ENCODE peak calls at places on chromosomes 5 and 9, in four cellular contexts. S, W, O and J are unnamed samples.

GRCh38 chr5:153159611-153160010 is 330.9 kb upstream of the GRIA1 start:
- DNase-seq in S (no peak), O (no peak), W (no peak), J (no peak)

GRCh38 chr5:34001231-34001935 is 6.5 kb downstream of the AMACR start:
- DNase-seq in W (no peak), S (no peak), O (peak), J (no peak)

GRCh38 chr9:14307989-14308750 is 5.8 kb downstream of the NFIB start:
- DNase-seq in S (no peak), O (no peak), W (no peak), J (no peak)

GRCh38 chr9:135590486-135591079 is 29.0 kb downstream of the PAEP start:
- DNase-seq in O (no peak), S (no peak), W (no peak), J (no peak)

GRCh38 chr9:129650680-129651235 is 8.8 kb upstream of the ASB6 start:
- DNase-seq in O (no peak), W (no peak), S (no peak), J (no peak)

GRCh38 chr5:98934581-98934980 is 5.8 kb upstream of the CHD1 start:
- DNase-seq in S (no peak), W (no peak), O (no peak), J (no peak)

GRCh38 chr5:143929486-143929885 is 117.5 kb downstream of the HMHB1 start:
- DNase-seq in O (no peak), W (no peak), S (no peak), J (no peak)

GRCh38 chr5:111741270-111741669 is 15.7 kb downstream of the NREP start:
- DNase-seq in S (no peak), O (no peak), W (no peak), J (no peak)

GRCh38 chr9:126482361-126483044 is 131.2 kb upstream of the LMX1B start:
- DNase-seq in O (no peak), S (peak), W (no peak), J (no peak)

GRCh38 chr5:1075931-1076330 is 35.9 kb downstream of the SLC12A7 start:
- DNase-seq in W (no peak), O (no peak), S (no peak), J (no peak)

GRCh38 chr9:127835930-127836586 is 18.4 kb downstream of the ENG start:
- DNase-seq in O (no peak), S (no peak), W (no peak), J (no peak)

GRCh38 chr5:122576266-122577016 is 198.4 kb upstream of the SNX2 start:
- DNase-seq in O (no peak), W (no peak), S (no peak), J (no peak)

GRCh38 chr9:83449166-83449565 is 89.0 kb downstream of the FRMD3 start:
- DNase-seq in O (no peak), S (no peak), W (no peak), J (no peak)

GRCh38 chr5:34690898-34691297 is 34.8 kb downstream of the RAI14 start:
- DNase-seq in S (no peak), W (no peak), O (no peak), J (no peak)

GRCh38 chr5:172872997-172873491 is 39.0 kb downstream of the ERGIC1 start:
- DNase-seq in S (no peak), O (no peak), W (no peak), J (no peak)

DNA sequence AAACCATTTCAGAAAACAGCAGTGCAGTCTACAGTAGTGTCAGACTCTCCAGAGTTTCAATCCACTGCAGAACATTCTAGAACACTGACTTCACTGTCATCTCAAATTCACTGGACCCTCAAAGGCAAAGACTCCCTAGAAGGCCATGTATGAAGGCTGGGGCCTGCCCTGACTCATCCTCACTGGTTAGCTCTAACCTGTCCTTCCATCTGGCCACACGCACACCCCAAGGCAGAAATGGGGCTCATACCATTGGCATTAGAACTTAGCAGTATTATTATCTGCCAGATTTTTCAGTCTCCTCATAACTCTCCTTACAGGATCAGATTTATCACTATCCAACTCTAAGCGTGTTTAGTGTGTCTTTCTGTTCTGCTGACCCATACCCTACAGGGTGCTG is 20.4 kb downstream of the S1PR3 start:
- DNase-seq in S (no peak), O (no peak), W (no peak), J (no peak)
- TF ChIP-seq ETV6 in S (no peak), O (no peak), W (no peak), J (no peak)

DNA sequence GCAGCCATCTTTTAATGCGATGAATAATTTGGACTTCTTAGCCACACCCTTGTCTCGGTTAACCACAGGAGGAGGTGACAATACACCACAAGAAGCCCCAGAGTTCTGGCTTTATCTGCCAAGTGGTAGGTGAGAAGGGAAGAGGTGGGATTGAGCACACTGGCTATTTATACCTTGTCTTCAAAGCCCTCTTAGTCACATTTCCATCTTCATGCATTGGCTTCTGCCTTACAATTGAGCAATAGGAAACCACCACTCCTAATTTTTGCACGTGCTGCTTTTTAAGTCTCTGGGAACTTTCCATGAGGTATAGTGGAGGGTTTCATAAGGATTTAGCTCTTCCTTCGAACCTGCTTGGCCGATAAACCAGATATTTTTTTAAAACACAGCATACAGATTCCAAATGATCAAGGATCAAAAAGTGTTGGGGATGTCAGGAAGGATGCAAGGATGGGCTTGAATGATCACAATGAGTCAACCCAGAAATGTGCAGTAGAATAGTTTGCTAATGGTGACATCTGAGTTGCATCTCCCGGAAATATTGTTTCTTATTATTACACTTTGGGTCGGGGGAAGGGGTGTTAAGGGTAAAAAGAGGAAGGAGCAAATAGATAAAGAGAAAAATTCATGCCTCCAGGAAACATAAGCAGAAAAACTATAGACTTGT is 25.5 kb downstream of the PLAC8L1 start:
- DNase-seq in O (no peak), W (peak), S (no peak), J (no peak)
- TF ChIP-seq ETV6 in O (no peak), W (no peak), S (no peak), J (no peak)

DNA sequence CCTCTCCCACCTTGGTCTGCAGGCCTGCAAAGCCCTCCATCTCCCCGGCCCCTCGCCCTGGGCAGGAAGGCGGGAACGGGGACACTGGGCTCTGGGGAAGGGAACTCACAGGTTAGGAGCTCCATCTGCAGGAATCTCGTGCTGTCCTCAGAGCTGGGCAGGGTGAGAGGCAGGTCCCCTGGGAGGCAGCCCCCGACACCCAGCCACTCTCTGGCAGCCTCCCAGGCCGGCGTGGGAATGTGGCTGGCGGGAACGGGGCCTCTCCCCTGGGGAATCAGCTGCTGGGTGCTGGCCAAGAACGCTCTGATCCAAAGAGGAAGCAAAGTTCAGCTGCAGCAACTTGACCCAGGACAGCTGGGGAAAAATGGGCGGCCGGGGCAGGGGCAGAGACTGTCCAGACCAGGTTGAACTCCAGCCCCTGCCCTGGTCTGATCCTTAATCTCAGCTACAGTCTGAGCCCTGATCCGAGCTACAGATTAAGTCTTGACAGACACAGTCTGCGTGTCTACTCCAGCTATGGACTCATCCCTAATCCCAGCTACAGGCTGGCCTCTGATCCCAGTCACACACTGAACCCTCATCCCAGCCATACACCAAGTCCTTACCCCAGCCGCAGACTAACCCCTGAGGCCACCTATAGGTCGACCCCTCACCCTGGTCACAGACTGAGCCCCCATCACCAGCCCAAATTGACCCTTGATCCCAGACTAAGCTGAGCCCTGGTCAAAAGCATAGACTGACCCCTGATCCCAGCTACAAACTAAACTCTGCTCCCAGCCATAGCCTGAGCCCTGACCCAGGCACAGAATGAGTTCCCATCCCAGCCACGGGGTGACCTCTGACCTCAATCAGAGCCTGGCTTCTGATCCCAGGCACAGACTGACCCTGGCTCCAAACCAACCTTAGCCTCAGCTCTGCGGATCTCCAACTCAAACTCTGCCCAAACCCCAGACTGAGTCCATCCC is 37.3 kb upstream of the EGFL7 start:
- DNase-seq in S (no peak), W (no peak), O (peak), J (peak)
- TF ChIP-seq ETV6 in S (no peak), W (no peak), O (no peak), J (no peak)

GRCh38 chr9:134396825-134397224 is 70.6 kb downstream of the RXRA start:
- DNase-seq in S (no peak), W (no peak), O (no peak), J (no peak)

GRCh38 chr9:134395727-134396257 is 69.5 kb downstream of the RXRA start:
- DNase-seq in O (no peak), S (no peak), W (no peak), J (no peak)

GRCh38 chr9:134395002-134395517 is 68.8 kb downstream of the RXRA start:
- DNase-seq in W (no peak), O (no peak), S (no peak), J (no peak)

GRCh38 chr9:134398756-134399155 is 72.5 kb downstream of the RXRA start:
- DNase-seq in O (no peak), S (no peak), W (no peak), J (no peak)

DNA sequence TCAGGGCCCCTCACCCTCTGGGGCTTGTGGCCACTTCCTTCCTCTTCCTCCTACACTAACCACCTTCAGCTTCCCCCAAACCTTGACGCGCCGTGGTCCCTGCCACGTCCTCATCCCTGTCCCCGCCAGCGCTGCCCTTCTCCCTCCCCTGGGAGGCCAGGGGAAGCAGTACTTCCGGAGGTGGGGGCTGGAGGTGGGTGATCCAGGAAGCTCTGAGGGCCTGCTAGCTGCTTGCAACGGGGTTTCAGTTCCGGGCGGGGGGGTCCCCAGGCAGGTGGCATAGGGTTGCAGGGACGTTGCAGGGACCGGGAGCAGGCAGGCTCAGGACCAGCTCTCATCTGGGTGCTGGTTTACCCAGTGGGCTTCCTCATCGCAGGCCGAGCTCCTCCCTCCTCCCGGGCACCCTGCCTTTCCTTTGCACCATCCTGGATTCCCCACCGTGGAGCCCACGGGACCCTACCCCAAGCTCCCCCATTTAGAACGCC is 70.0 kb downstream of the RXRA start:
- DNase-seq in S (no peak), O (no peak), W (peak), J (no peak)
- TF ChIP-seq ETV6 in S (no peak), O (no peak), W (no peak), J (no peak)

GRCh38 chr9:116687762-116688160 is 656 bp downstream of the TRIM32 start:
- DNase-seq in W (no peak), O (no peak), S (no peak), J (no peak)
- TF ChIP-seq ETV6 in W (no peak), O (no peak), S (no peak), J (no peak)

DNA sequence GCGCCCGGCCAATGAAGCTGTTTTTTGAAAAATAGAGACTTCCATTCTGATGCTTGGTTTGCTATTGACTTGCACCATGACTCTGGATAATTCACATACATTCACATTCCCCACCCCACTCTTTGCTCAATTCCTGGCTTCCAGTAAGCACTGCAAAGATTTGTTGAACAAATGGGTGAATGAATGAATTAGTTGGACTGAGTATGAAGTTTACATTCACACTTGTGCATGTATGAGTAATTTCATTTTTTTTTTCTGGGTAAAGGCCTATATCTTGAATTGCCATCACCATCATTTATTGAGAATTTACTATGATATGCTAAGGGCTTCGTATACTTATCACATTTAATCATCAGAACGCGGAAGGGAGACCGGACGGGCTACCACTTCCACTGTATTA is 13.8 kb upstream of the CCDC69 start:
- DNase-seq in W (no peak), O (no peak), S (no peak), J (no peak)
- TF ChIP-seq ETV6 in W (no peak), O (no peak), S (no peak), J (no peak)

DNA sequence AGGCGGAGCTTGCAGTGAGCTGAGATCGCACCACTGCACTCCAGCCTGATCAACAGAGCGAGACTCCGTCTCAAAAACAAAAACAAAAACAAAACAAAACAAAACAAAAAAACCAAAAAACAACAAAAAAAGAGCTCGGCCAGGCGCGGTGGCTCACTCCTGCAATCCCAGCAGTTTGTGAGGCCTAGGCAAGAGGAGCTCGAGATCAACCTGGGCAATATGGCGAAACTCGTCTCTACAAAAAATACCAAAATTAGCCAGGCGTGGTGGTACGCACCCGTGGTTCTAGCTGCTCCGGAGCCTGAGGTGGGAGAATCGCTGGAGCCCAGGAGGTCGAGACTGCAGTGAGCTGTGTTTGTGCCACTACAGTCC is 20.2 kb downstream of the TRIM7 start:
- DNase-seq in S (no peak), O (no peak), W (no peak), J (no peak)
- TF ChIP-seq ETV6 in S (no peak), O (no peak), W (no peak), J (no peak)

GRCh38 chr5:109865636-109866035 is 175.9 kb downstream of the MAN2A1 start:
- DNase-seq in S (no peak), W (no peak), O (peak), J (no peak)

GRCh38 chr5:109863752-109864151 is 174.0 kb downstream of the MAN2A1 start:
- DNase-seq in O (no peak), W (no peak), S (no peak), J (no peak)

GRCh38 chr5:109873687-109874086 is 184.0 kb downstream of the MAN2A1 start:
- DNase-seq in O (no peak), W (no peak), S (no peak), J (no peak)

GRCh38 chr5:109866051-109866450 is 176.3 kb downstream of the MAN2A1 start:
- DNase-seq in S (no peak), W (no peak), O (no peak), J (peak)

DNA sequence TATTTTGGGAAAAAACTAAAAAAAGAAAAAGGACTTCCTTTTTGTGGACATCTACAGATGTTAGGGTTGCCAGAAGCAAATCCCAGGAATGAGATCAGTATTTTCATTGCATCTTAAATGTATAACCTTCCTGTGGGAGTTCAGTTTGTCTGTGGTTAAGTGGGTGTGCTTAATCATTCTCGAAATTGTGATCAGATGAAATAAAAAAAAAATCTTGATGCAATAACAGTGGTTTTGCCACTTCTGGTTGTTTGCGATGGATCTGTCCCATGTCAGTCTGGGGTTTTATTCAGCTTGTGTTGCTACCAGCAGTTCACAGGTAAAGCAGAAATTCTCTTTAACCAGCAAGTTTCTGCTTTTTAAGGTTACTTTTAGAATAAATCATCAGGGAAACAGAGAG is 179.0 kb downstream of the MAN2A1 start:
- DNase-seq in S (no peak), O (no peak), W (no peak), J (no peak)
- TF ChIP-seq ETV6 in S (no peak), O (no peak), W (no peak), J (no peak)